ENCODE peak calls at places on chromosomes 6 and 20, in five cellular contexts. G is heart left ventricle, Z is prostate gland, J is Peyer's patch, I is spleen. Q is an unnamed sample.

GRCh38 chr20:646868-647233 is 6.1 kb downstream of the SRXN1 start:
- DNase-seq in I (no peak), Z (no peak), G (no peak), J (no peak), Q (no peak)

GRCh38 chr20:15411781-15412180 is 1074.4 kb upstream of the FLRT3 start:
- DNase-seq in J (no peak), G (no peak), I (no peak), Z (no peak), Q (no peak)

GRCh38 chr20:49290608-49291191 is 12.8 kb upstream of the ZNFX1 start:
- DNase-seq in I (no peak), G (no peak), Z (no peak), J (no peak), Q (no peak)

GRCh38 chr6:154289818-154290508 is 66.6 kb downstream of the IPCEF1 start:
- DNase-seq in I (no peak), Z (no peak), J (no peak), G (no peak), Q (peak)

GRCh38 chr20:44264287-44264686 is 17.2 kb downstream of the GDAP1L1 start:
- DNase-seq in G (no peak), I (no peak), J (no peak), Z (no peak), Q (no peak)

GRCh38 chr6:1856381-1856780 is 246.7 kb downstream of the FOXC1 start:
- DNase-seq in Z (peak), G (no peak), I (no peak), J (peak), Q (peak)

GRCh38 chr6:88164061-88164460 is 2.1 kb downstream of the CNR1 start:
- DNase-seq in G (no peak), I (no peak), Z (no peak), J (no peak), Q (no peak)

GRCh38 chr6:46882622-46883021 is 39.1 kb downstream of the ADGRF5 start:
- DNase-seq in I (no peak), G (no peak), Z (no peak), J (no peak), Q (no peak)

GRCh38 chr6:16276991-16277981 is 38.9 kb downstream of the GMPR start:
- DNase-seq in G (peak), I (no peak), Z (peak), J (no peak), Q (peak)

GRCh38 chr6:170028629-170029345 is 262.1 kb downstream of the DLL1 start:
- DNase-seq in G (no peak), Z (no peak), J (no peak), I (peak), Q (no peak)

GRCh38 chr6:73854998-73855718 is 159.2 kb downstream of the CD109 start:
- DNase-seq in Z (peak), I (no peak), J (no peak), G (no peak), Q (no peak)

GRCh38 chr6:43746613-43747101 is 23.4 kb upstream of the VEGFA start:
- DNase-seq in G (no peak), J (no peak), Z (no peak), I (peak), Q (no peak)

GRCh38 chr6:29510202-29510601 is 22.4 kb upstream of the MAS1L start:
- DNase-seq in I (no peak), Z (no peak), J (no peak), G (no peak), Q (no peak)

GRCh38 chr6:84065718-84066290 is 32.2 kb downstream of the MRAP2 start:
- DNase-seq in G (no peak), Z (peak), I (no peak), J (no peak), Q (no peak)

GRCh38 chr6:74805841-74806696 is 399.8 kb downstream of the COL12A1 start:
- DNase-seq in G (no peak), Z (no peak), I (no peak), J (no peak), Q (no peak)

GRCh38 chr20:19828233-19828632 is 70.2 kb downstream of the RIN2 start:
- DNase-seq in J (peak), G (no peak), I (no peak), Z (no peak), Q (no peak)

GRCh38 chr6:116229287-116229913 is 24.5 kb downstream of the TSPYL4 start:
- DNase-seq in J (no peak), I (no peak), Z (no peak), G (peak), Q (peak)

GRCh38 chr6:12602951-12603710 is 113.4 kb upstream of the PHACTR1 start:
- DNase-seq in J (no peak), I (no peak), G (peak), Z (peak), Q (peak)

GRCh38 chr6:25971187-25971811 is 8.7 kb downstream of the TRIM38 start:
- DNase-seq in G (peak), I (no peak), Z (no peak), J (no peak), Q (peak)

GRCh38 chr20:50590348-50590664 is 80.1 kb downstream of the PTPN1 start:
- DNase-seq in J (no peak), Z (no peak), G (no peak), I (no peak), Q (peak)

GRCh38 chr20:54207053-54207742 is 689 bp upstream of the PFDN4 start:
- DNase-seq in Z (no peak), G (no peak), I (no peak), J (no peak), Q (no peak)

GRCh38 chr6:169530762-169531143 is 171.1 kb downstream of the WDR27 start:
- DNase-seq in I (no peak), G (no peak), J (no peak), Z (no peak), Q (no peak)

GRCh38 chr6:149862901-149863595 is 1.1 kb downstream of the LRP11 start:
- DNase-seq in I (peak), J (peak), G (peak), Z (peak), Q (peak)

GRCh38 chr20:22268675-22269074 is 315.7 kb downstream of the FOXA2 start:
- DNase-seq in G (no peak), Z (no peak), J (no peak), I (no peak), Q (no peak)
- TF ChIP-seq POLR2A in G (no peak), Z (no peak), J (no peak), I (no peak), Q (no peak)

GRCh38 chr20:25247100-25247665 is 702 bp upstream of the PYGB start:
- DNase-seq in Z (peak), G (peak), J (peak), I (no peak), Q (peak)
- TF ChIP-seq POLR2A in Z (peak), G (no peak), J (no peak), I (no peak), Q (no peak)

DNA sequence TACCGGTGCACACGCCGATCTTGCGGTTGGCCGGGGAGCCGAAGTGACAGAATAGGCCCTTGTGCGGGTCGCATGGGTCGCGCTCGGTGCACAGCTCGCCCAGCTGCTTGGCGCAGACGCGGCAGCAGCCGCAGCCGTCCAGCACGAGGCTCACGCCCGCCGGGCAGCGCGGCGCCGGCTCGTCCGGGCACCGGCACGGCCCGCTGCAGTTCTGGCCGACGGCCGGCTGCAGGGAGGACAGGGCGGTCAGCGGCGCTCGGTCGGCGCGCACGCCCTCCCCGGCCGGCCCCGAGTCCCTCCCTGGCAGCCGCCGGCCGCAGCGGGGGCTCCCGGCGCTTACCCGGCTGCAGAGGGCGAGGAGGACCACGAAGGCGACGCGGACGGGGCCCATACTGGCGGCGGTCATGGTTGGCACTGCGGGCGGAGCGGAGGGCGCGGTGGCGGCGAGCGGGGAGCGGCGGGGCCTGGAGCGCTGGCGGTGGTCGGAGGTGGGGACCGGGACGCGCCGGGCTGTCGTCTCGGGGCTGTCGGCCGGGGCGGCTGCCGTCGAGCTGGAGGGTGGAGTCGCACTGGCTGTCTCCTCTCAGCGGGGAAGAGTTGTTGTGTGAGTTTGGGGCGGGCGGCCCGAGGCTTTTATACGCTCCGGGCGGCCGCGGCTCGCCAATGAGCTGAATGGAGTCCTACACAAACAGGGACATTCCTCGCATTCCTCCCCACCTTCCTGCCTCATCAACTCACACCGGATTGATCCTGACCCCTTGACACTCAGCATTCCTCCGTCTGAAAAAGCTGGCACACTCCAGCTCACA is at the start of gene CCN2:
- DNase-seq in Z (peak), I (peak), G (peak), J (peak), Q (peak)
- TF ChIP-seq POLR2A in Z (peak), I (peak), G (no peak), J (peak), Q (peak)

GRCh38 chr6:32255212-32256153 is 31.6 kb upstream of the NOTCH4 start:
- DNase-seq in I (peak), Z (peak), G (peak), J (peak), Q (peak)
- TF ChIP-seq POLR2A in I (no peak), Z (no peak), G (no peak), J (no peak), Q (no peak)

DNA sequence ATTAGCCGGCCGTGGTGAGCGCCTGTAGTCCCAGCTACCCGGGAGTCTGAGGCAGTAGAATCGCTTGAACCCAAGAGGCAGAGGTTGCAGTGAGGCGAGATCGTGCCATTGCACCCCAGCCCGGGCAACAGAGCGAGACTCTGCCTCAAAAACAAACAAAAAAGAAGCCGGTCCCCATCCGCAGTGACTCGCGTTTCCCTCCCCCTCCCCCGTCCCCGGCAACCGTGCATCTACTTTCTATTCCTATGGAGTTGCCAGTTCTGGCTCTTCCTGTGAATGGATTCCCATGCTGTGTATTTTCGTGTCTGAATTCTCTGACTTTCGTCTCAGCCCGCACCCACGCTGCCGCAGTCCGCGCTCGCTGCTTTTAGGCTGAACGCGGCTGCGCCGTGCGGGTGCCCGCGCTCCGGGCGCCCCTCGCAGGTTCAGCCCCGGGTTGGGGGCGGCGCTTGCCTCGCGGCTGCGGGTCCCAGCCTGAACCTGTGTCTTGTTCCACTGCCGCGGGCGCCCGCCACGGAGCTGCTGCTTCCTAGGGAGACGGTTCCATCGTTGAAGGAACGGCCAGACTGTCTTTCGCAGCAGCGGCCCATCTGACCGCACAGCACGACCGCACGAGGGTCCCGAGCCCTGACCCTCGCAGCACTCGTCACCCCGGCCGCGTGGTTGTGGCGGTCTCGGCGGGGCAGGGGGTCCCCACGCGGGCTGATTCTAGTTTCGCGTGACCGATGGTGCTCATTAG is 1.1 kb upstream of the MRGBP start:
- DNase-seq in J (peak), I (peak), Z (no peak), G (peak), Q (peak)
- TF ChIP-seq POLR2A in J (no peak), I (no peak), Z (peak), G (no peak), Q (no peak)

DNA sequence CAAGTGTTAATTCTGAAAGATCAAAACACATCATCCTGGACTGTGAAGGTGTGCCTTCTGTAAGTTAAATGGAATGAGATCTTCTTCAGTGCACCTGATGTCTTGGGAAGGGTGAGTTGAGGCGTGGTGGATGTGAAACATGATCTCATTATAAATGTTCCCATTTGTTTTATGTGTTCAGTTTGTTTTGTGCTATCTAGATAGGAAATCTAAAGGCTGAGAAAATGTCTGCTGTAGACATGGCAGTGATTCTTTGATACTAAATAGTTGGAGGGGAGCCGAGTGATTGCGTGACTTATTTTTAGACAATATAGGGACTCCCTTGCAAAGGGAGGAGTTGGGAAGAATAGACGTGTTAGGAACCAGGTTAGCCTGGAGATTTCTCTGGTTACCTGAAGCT is 290.4 kb downstream of the SOX4 start:
- DNase-seq in I (no peak), J (no peak), Z (peak), G (no peak), Q (no peak)
- TF ChIP-seq POLR2A in I (no peak), J (no peak), Z (no peak), G (no peak), Q (no peak)